ENCODE peak calls at places on chromosomes 1 and 21, in eight cellular contexts. E is hepatocyte; Y is pancreas; W is activated T-cell treated with anti-CD3 and anti-CD28 coated beads, Interleukin-2, amount 50 U/mL, for 72 hours; K is SHP77; L is activated T-helper 1 cell treated with anti-CD3 and anti-CD28 coated beads, Interleukin-2, amount 50 U/mL, for 16 hours; F is H54; R is HFF-Myc. J is an unnamed sample.

GRCh38 chr1:109891930-109892329 is 18.7 kb upstream of the CSF1 start:
- DNase-seq in Y (no peak), R (no peak), K (peak; percentile 44), E (no peak), F (no peak), W (no peak), L (no peak), J (no peak)

GRCh38 chr1:82517586-82517985 is 716.9 kb downstream of the ADGRL2 start:
- DNase-seq in R (no peak), F (no peak), W (no peak), L (no peak), E (peak; percentile 31), Y (no peak), K (no peak), J (peak; percentile 17)

GRCh38 chr1:7388488-7389185 is 382.5 kb upstream of the VAMP3 start:
- DNase-seq in Y (peak; percentile 12), E (no peak), F (no peak), K (peak; percentile 74), L (no peak), W (no peak), R (no peak), J (peak; percentile 17)

GRCh38 chr1:156772728-156773497 is 5.6 kb downstream of the PRCC start:
- DNase-seq in L (no peak), R (no peak), F (no peak), E (no peak), W (no peak), K (no peak), Y (no peak), J (no peak)

GRCh38 chr1:100811808-100812207 is 82.8 kb downstream of the EXTL2 start:
- DNase-seq in Y (no peak), F (no peak), K (no peak), R (no peak), W (no peak), E (no peak), L (no peak), J (no peak)

GRCh38 chr1:154863702-154864174 is 6.3 kb downstream of the KCNN3 start:
- DNase-seq in K (peak; percentile 80), L (no peak), E (peak; percentile 58), F (peak; percentile 71), W (no peak), R (no peak), Y (no peak), J (no peak)

GRCh38 chr1:154729598-154729997 is 121.6 kb upstream of the ADAR start:
- DNase-seq in R (no peak), E (no peak), W (no peak), L (no peak), F (no peak), K (no peak), Y (no peak), J (no peak)

GRCh38 chr1:232132572-232132971 is 497.4 kb downstream of the SIPA1L2 start:
- DNase-seq in W (no peak), K (no peak), L (no peak), Y (no peak), E (no peak), R (no peak), F (no peak), J (no peak)

GRCh38 chr1:110440877-110441276 is 10.1 kb upstream of the PROK1 start:
- DNase-seq in E (no peak), Y (no peak), F (no peak), L (no peak), W (no peak), K (no peak), R (no peak), J (no peak)

GRCh38 chr1:230167419-230167852 is 100.4 kb downstream of the GALNT2 start:
- DNase-seq in F (peak; percentile 53), L (no peak), Y (no peak), W (peak; percentile 30), E (no peak), R (peak; percentile 27), K (peak; percentile 62), J (no peak)

GRCh38 chr1:235326719-235327558 is 1.0 kb downstream of the ARID4B start:
- DNase-seq in K (peak; percentile 27), Y (peak; percentile 37), W (peak; percentile 83), E (peak; percentile 58), L (peak; percentile 53), F (peak; percentile 12), R (no peak), J (no peak)

GRCh38 chr1:28512058-28512611 is 6.3 kb downstream of the RCC1 start:
- DNase-seq in L (no peak), K (no peak), W (no peak), E (no peak), Y (no peak), F (no peak), R (no peak), J (no peak)

GRCh38 chr21:35375115-35375514 is 326.0 kb upstream of the RUNX1 start:
- DNase-seq in K (no peak), F (no peak), E (peak; percentile 17), L (no peak), W (no peak), R (peak; percentile 7), Y (no peak), J (no peak)

GRCh38 chr1:230278871-230279582 is 147.1 kb downstream of the PGBD5 start:
- DNase-seq in W (no peak), Y (no peak), E (no peak), F (no peak), L (no peak), K (no peak), R (no peak), J (no peak)

GRCh38 chr1:202121006-202121405 is 1.7 kb upstream of the GPR37L1 start:
- DNase-seq in Y (no peak), W (no peak), L (no peak), E (no peak), F (no peak), R (no peak), K (no peak), J (no peak)

GRCh38 chr21:46379691-46380090 is 55.7 kb downstream of the PCNT start:
- DNase-seq in K (no peak), R (no peak), L (no peak), E (no peak), Y (no peak), F (no peak), W (no peak), J (no peak)

GRCh38 chr1:21734526-21734925 is 48.4 kb downstream of the USP48 start:
- DNase-seq in L (no peak), K (no peak), F (no peak), R (no peak), E (no peak), Y (no peak), W (no peak), J (no peak)

GRCh38 chr1:51877434-51878306 is 857 bp downstream of the NRDC start:
- DNase-seq in Y (peak; percentile 36), W (peak; percentile 9), E (peak; percentile 39), K (no peak), R (no peak), L (no peak), F (no peak), J (no peak)

GRCh38 chr21:41247561-41247968 is 69.0 kb upstream of the FAM3B start:
- DNase-seq in F (no peak), Y (peak; percentile 80), R (no peak), K (peak; percentile 84), E (no peak), L (no peak), W (no peak), J (no peak)

GRCh38 chr1:16984717-16985116 is 4.3 kb upstream of the MFAP2 start:
- DNase-seq in W (no peak), K (no peak), E (peak; percentile 84), L (no peak), R (no peak), F (peak; percentile 84), Y (no peak), J (peak; percentile 80)

GRCh38 chr1:229640455-229640854 is 14.4 kb downstream of the URB2 start:
- DNase-seq in L (no peak), F (no peak), Y (no peak), E (no peak), W (no peak), K (no peak), R (no peak), J (no peak)